ENCODE peak calls at places on chromosomes 6 and 20, in seven cellular contexts. R is prostate gland, E is heart left ventricle, P is OCI-LY7, C is stomach, L is fibroblast of the aortic adventitia, N is GM12865. S is an unnamed sample.

GRCh38 chr6:164185342-164185920 is 770.9 kb downstream of the QKI start:
- DNase-seq in C (no peak), N (no peak), R (no peak), P (no peak), L (no peak), E (no peak), S (no peak)

GRCh38 chr20:45392733-45393132 is 14.6 kb upstream of the TP53TG5 start:
- DNase-seq in N (no peak), P (no peak), R (no peak), E (no peak), C (no peak), L (no peak), S (no peak)

GRCh38 chr20:22353586-22353985 is 230.8 kb downstream of the FOXA2 start:
- DNase-seq in L (no peak), N (no peak), P (no peak), E (no peak), C (no peak), R (no peak), S (no peak)

GRCh38 chr6:32844839-32845372 is 1.1 kb upstream of the PSMB8 start:
- DNase-seq in N (no peak), C (no peak), L (no peak), P (no peak), R (no peak), E (no peak), S (no peak)

GRCh38 chr6:35476004-35476403 is 7.8 kb downstream of the RPL10A start:
- DNase-seq in R (no peak), E (no peak), P (no peak), L (no peak), C (no peak), N (no peak), S (no peak)

GRCh38 chr6:49528571-49528970 is 21.9 kb upstream of the C6orf141 start:
- DNase-seq in C (no peak), R (no peak), N (no peak), E (no peak), L (no peak), P (no peak), S (no peak)

GRCh38 chr6:121694389-121695185 is 259.1 kb downstream of the GJA1 start:
- DNase-seq in P (no peak), E (no peak), C (no peak), L (peak), N (no peak), R (no peak), S (no peak)

GRCh38 chr6:125844989-125845388 is 54.2 kb downstream of the NCOA7 start:
- DNase-seq in L (peak), C (no peak), E (peak), N (no peak), R (no peak), P (no peak), S (no peak)

GRCh38 chr6:142845143-142845571 is 99.8 kb downstream of the HIVEP2 start:
- DNase-seq in R (no peak), N (peak), E (no peak), P (no peak), L (peak), C (no peak), S (no peak)

GRCh38 chr6:100472674-100473073 is 8.0 kb upstream of the SIM1 start:
- DNase-seq in E (no peak), R (no peak), N (peak), C (no peak), L (no peak), P (no peak), S (peak)

GRCh38 chr6:45002390-45002789 is 325.7 kb upstream of the RUNX2 start:
- DNase-seq in P (no peak), E (no peak), N (peak), C (no peak), R (no peak), L (peak), S (no peak)

GRCh38 chr6:37170273-37171140 is 555 bp downstream of the PIM1 start:
- DNase-seq in C (peak), L (no peak), P (peak), E (peak), N (peak), R (peak), S (no peak)

GRCh38 chr20:14441201-14441600 is 103.8 kb upstream of the FLRT3 start:
- DNase-seq in E (no peak), N (peak), R (no peak), L (peak), C (no peak), P (no peak), S (no peak)

GRCh38 chr6:53458097-53458866 is 86.6 kb downstream of the GCLC start:
- DNase-seq in L (no peak), E (no peak), P (no peak), N (no peak), R (no peak), C (no peak), S (no peak)

GRCh38 chr6:53464942-53465460 is 79.9 kb downstream of the GCLC start:
- DNase-seq in N (no peak), E (no peak), C (no peak), P (no peak), R (no peak), L (no peak), S (no peak)

GRCh38 chr6:53464483-53464882 is 80.4 kb downstream of the GCLC start:
- DNase-seq in E (no peak), C (no peak), L (no peak), N (no peak), R (no peak), P (no peak), S (no peak)

GRCh38 chr6:53461041-53461656 is 83.8 kb downstream of the GCLC start:
- DNase-seq in R (no peak), E (no peak), P (no peak), L (no peak), N (peak), C (no peak), S (no peak)

GRCh38 chr6:53461682-53462081 is 83.2 kb downstream of the GCLC start:
- DNase-seq in L (no peak), N (peak), R (no peak), E (no peak), P (no peak), C (no peak), S (no peak)
- TF ChIP-seq CTCF in L (no peak), N (no peak), R (no peak), E (no peak), P (no peak), C (no peak), S (no peak)

GRCh38 chr20:57319584-57319983 is 10.0 kb upstream of the SPO11 start:
- DNase-seq in N (no peak), C (no peak), E (no peak), L (no peak), P (no peak), R (no peak), S (no peak)

GRCh38 chr20:57322476-57322875 is 7.1 kb upstream of the SPO11 start:
- DNase-seq in E (no peak), C (no peak), P (no peak), N (no peak), R (no peak), L (no peak), S (no peak)

GRCh38 chr20:57321142-57321541 is 8.5 kb upstream of the SPO11 start:
- DNase-seq in E (no peak), L (no peak), N (no peak), R (no peak), C (no peak), P (no peak), S (no peak)

GRCh38 chr20:57317789-57318371 is 11.7 kb upstream of the SPO11 start:
- DNase-seq in C (no peak), E (no peak), L (no peak), P (peak), N (no peak), R (no peak), S (no peak)

GRCh38 chr20:57320358-57320757 is 9.2 kb upstream of the SPO11 start:
- DNase-seq in N (no peak), P (no peak), C (no peak), E (no peak), L (no peak), R (no peak), S (no peak)
- H3K4me3 ChIP-seq in N (no peak), P (no peak), C (no peak), E (no peak), L (no peak), R (no peak), S (no peak)

DNA sequence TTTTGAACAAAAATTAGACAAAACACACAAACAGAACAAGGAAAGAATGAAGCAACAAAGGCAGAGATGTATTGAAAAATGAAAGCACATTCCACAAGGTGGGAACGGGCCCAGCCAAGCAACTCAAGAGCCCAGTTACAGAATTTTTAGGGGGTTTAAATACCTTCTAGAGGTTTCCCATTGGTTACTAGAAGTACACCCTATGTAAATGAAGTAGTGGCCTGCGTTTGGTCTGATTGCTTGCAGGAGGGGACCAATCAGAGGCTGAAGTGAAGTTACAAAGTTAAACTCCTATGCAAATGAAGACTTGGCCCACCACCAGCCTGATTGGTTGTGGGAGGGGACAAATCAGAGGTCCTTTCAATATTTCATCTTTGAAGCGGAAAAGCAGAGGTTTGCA is 593.7 kb upstream of the MMS22L start:
- DNase-seq in R (no peak), L (no peak), E (no peak), C (no peak), P (no peak), N (no peak), S (no peak)
- TF ChIP-seq CTCF in R (no peak), L (no peak), E (no peak), C (no peak), P (no peak), N (no peak), S (no peak)

DNA sequence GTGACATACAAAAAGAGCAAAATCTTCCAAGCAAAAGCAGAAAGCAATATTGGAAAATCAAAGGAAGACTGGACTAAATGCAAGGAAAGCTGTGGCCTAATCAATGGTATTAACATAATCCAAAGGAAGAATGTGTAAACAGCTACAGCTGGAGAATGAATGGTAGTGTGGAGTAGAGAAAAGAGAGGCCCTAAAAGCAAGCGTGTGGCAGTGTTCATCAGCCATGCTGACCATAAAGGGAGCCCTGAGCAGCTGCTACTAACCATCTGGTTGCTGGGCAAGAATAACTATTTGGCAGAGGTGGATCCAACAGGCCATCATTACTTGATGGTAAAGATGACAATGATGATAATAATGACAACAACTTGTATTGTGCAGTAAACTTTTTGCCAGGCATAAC is 148.5 kb upstream of the BEND6 start:
- DNase-seq in P (no peak), E (no peak), N (no peak), R (no peak), L (no peak), C (no peak), S (no peak)
- H3K4me3 ChIP-seq in P (no peak), E (no peak), N (no peak), R (no peak), L (no peak), C (no peak), S (no peak)

DNA sequence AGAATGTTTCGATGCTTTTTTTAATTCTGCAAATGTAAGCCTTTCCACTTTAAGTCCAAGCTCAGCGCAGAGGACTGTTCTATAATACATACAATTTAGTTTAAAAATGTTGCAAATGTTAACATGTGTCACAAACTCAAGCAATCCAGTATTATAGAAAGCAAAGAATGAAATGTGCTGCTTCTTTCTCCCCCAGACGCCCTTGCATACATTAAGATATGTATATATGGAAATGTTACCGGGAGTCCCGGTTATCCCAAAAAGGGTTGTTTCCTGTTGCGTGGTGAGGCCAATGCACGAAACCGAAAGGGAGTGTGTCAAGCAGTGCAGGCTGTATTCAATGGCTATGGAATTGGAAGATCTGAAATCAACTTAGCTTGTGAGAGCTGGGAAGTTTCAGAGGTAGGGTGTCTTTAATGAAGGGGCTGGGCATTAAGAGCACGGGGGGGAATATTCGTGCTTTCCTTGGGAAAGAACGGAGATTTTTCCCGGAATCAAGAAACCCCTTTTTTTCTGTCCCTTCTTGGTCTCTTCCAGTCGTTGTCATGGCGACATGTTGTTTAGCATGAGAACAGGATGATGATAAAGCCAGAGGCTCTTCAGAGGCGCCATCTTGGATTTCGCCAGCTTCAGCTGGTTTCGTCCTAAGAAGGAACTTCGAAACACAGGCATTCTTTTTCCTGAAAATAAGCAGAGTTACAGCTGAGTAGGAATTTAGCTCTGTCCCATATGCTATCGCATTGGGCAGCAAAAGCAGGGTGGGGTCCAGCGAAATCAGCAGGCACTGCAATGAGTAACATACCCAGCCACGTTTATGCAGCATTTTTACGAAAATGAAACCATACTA is 10.1 kb upstream of the NQO2 start:
- DNase-seq in E (peak), R (peak), C (peak), L (peak), N (peak), P (peak), S (peak)
- TF ChIP-seq CTCF in E (no peak), R (no peak), C (no peak), L (no peak), N (no peak), P (peak), S (no peak)

DNA sequence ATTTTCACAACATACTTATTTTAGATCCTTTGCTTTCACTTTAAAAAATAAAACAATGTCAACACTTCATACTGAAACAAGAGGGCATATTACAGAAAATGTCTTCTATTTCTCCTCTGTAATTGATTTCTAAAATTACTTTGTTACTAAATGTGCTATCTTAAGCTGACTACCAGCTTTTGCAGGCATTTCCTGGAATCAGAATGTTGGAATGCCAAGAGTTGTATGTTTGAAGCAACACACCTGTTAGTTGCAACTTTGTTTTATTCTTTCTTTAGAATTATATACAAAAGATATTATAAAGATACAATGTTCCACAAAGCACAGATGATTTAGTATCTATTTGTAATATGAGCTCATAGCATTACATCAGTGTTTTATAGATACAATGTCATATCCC is 62.5 kb upstream of the TMEM170B start:
- DNase-seq in E (no peak), N (no peak), L (no peak), C (no peak), R (no peak), P (no peak), S (no peak)
- H3K4me3 ChIP-seq in E (no peak), N (no peak), L (no peak), C (no peak), R (no peak), P (no peak), S (no peak)

S was measured in GM12864.